ENCODE peak calls at places on chromosome 1, in eight cellular contexts. H is EH; G is EL; A is natural killer cell treated with Interleukin-12 subunit alpha and Interleukin-12 subunit beta and Interleukin-15 and Interleukin-18, amount 100 ng/mL, for 72 hours; C is activated CD4-positive, alpha-beta T cell treated with anti-CD3 and anti-CD28 coated beads, Interleukin-2, amount 50 U/mL, for 1 hour; O is astrocyte of the cerebellum; N is kidney tubule cell; U is NCI-H460. P is an unnamed sample.

GRCh38 chr1:65235867-65236805 is 73.2 kb upstream of the DNAJC6 start:
- DNase-seq in H (peak), G (peak), A (no peak), C (no peak), O (peak), N (peak), U (peak), P (peak)

GRCh38 chr1:218496561-218496960 is 151.4 kb downstream of the TGFB2 start:
- DNase-seq in H (peak), G (peak), A (no peak), C (no peak), O (peak), N (peak), U (peak), P (peak)

GRCh38 chr1:20357796-20358195 is 67.1 kb downstream of the VWA5B1 start:
- DNase-seq in H (no peak), G (no peak), A (no peak), C (no peak), O (no peak), N (no peak), U (no peak), P (no peak)

GRCh38 chr1:196861429-196861828 is 26.4 kb upstream of the CFHR4 start:
- DNase-seq in H (no peak), G (no peak), A (no peak), C (no peak), O (no peak), N (no peak), U (no peak), P (no peak)

GRCh38 chr1:167158813-167159275 is 61.8 kb upstream of the POU2F1 start:
- DNase-seq in H (no peak), G (no peak), A (no peak), C (no peak), O (no peak), N (no peak), U (no peak), P (no peak)

GRCh38 chr1:234600418-234601216 is 9.4 kb downstream of the IRF2BP2 start:
- DNase-seq in H (no peak), G (no peak), A (no peak), C (no peak), O (peak), N (peak), U (no peak), P (peak)

GRCh38 chr1:203039609-203040517 is 13.6 kb downstream of the PPFIA4 start:
- DNase-seq in H (no peak), G (no peak), A (peak), C (no peak), O (no peak), N (no peak), U (no peak), P (peak)

GRCh38 chr1:62076286-62076685 is 118.4 kb upstream of the L1TD1 start:
- DNase-seq in H (peak), G (peak), A (no peak), C (no peak), O (peak), N (peak), U (peak), P (peak)